ENCODE peak calls at places on chromosomes 11 and 22, in eight cellular contexts. U, I, M, O, X, W, R and T are unnamed samples.

GRCh38 chr11:61057615-61058014 is 44.7 kb upstream of the CD5 start:
- DNase-seq in U (no peak), I (no peak), M (no peak), O (no peak), X (no peak), W (no peak), R (no peak), T (no peak)

GRCh38 chr11:8219257-8220021 is 44.2 kb downstream of the LMO1 start:
- DNase-seq in U (peak; percentile 64), I (peak; percentile 65), M (peak; percentile 62), O (no peak), X (peak; percentile 75), W (no peak), R (no peak), T (peak; percentile 73)

GRCh38 chr11:17684550-17684949 is 34.8 kb upstream of the MYOD1 start:
- DNase-seq in U (no peak), I (no peak), M (no peak), O (no peak), X (no peak), W (no peak), R (no peak), T (no peak)

GRCh38 chr11:124798991-124799383 is 1.2 kb downstream of the MSANTD2 start:
- DNase-seq in U (no peak), I (peak; percentile 51), M (peak; percentile 18), O (no peak), X (no peak), W (no peak), R (no peak), T (peak; percentile 22)

GRCh38 chr22:49965291-49966040 is 4.9 kb downstream of the PIM3 start:
- DNase-seq in U (peak; percentile 31), I (no peak), M (no peak), O (peak; percentile 20), X (peak; percentile 11), W (peak; percentile 17), R (no peak), T (no peak)

GRCh38 chr22:37195921-37196320 is 7.9 kb upstream of the C1QTNF6 start:
- DNase-seq in U (no peak), I (no peak), M (no peak), O (peak; percentile 56), X (no peak), W (no peak), R (no peak), T (no peak)

GRCh38 chr11:88174627-88175003 is 628 bp downstream of the RAB38 start:
- DNase-seq in U (peak; percentile 73), I (peak; percentile 91), M (peak; percentile 38), O (peak; percentile 60), X (peak; percentile 40), W (peak; percentile 58), R (no peak), T (peak; percentile 45)

GRCh38 chr11:122748968-122749687 is 89.2 kb upstream of the CRTAM start:
- DNase-seq in U (no peak), I (peak; percentile 72), M (peak; percentile 72), O (no peak), X (no peak), W (no peak), R (peak; percentile 12), T (peak; percentile 76)

GRCh38 chr11:111417766-111418435 is 38.8 kb upstream of the POU2AF1 start:
- DNase-seq in U (no peak), I (no peak), M (no peak), O (peak; percentile 73), X (no peak), W (peak; percentile 49), R (no peak), T (no peak)

GRCh38 chr11:126459691-126460404 is 104.4 kb downstream of the ST3GAL4 start:
- DNase-seq in U (no peak), I (no peak), M (no peak), O (peak; percentile 36), X (no peak), W (no peak), R (no peak), T (no peak)
- TF ChIP-seq CTCF in U (no peak), I (no peak), M (no peak), O (no peak), X (no peak), W (no peak), R (no peak), T (no peak)

GRCh38 chr22:27029584-27030130 is 372.3 kb downstream of the MIAT start:
- DNase-seq in U (no peak), I (no peak), M (no peak), O (no peak), X (no peak), W (no peak), R (no peak), T (no peak)

GRCh38 chr22:27028093-27028492 is 370.7 kb downstream of the MIAT start:
- DNase-seq in U (no peak), I (no peak), M (no peak), O (no peak), X (no peak), W (no peak), R (no peak), T (no peak)

GRCh38 chr22:27032121-27032761 is 374.9 kb downstream of the MIAT start:
- DNase-seq in U (no peak), I (peak; percentile 5), M (no peak), O (no peak), X (peak; percentile 78), W (peak; percentile 36), R (no peak), T (no peak)
- TF ChIP-seq CTCF in U (no peak), I (no peak), M (no peak), O (no peak), X (peak; percentile 32), W (no peak), R (no peak), T (no peak)

GRCh38 chr11:120329556-120329955 is 4.5 kb downstream of the TLCD5 start:
- DNase-seq in U (no peak), I (no peak), M (no peak), O (no peak), X (no peak), W (no peak), R (no peak), T (no peak)

GRCh38 chr11:120326228-120326627 is 1.1 kb downstream of the TLCD5 start:
- DNase-seq in U (no peak), I (no peak), M (no peak), O (no peak), X (no peak), W (no peak), R (no peak), T (no peak)

GRCh38 chr11:120326845-120327281 is 1.8 kb downstream of the TLCD5 start:
- DNase-seq in U (no peak), I (no peak), M (no peak), O (no peak), X (no peak), W (no peak), R (no peak), T (no peak)

GRCh38 chr11:120327311-120327710 is 2.2 kb downstream of the TLCD5 start:
- DNase-seq in U (no peak), I (no peak), M (no peak), O (no peak), X (no peak), W (no peak), R (no peak), T (no peak)

DNA sequence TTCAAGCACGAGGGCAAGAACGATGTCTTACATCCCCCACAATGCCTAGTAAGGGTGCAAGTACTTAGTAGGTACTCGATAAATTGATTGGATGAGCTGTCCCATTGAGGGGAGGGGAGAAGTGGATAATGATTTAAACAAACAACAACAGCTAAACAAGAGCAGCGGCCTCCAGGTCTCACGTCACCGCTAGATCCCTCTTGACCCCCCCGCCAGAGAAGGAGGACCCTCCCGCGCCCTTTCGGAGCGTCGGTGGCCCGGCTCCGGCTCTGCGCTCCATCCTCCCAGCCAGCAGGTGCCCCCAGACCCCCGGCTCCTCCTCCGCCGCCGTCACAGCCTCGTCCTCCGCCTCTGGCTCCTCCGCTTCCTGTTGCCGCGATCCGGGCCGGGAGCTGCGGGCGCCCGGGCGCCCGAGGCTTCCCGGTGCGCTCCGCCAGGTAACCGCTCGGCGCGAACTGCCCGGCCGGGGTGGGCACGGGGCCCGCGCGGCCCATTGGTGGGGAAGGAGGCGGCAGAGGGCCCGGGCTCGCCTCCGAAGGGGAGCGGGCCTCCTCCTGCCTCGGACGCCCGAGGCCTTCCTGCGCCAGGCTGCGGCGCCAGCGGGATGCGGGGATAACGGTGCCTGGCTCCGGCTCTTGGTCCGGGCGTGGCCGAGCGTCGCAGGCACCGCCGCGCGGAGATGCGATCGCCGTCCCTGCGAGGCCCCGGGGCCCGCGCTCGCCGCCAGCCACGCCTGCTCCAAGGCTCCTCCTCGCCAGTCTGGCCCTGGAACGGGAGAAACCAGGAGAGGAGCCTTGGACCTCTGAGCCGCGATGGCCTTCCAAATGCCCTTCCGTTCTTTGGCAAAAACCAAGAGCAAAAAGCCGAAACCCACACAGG is at the start of gene TLCD5:
- DNase-seq in U (peak; percentile 55), I (peak; percentile 55), M (peak; percentile 75), O (peak; percentile 71), X (peak; percentile 88), W (no peak), R (no peak), T (peak; percentile 82)
- TF ChIP-seq CTCF in U (no peak), I (no peak), M (peak; percentile 16), O (peak; percentile 20), X (no peak), W (no peak), R (no peak), T (no peak)

GRCh38 chr11:129230006-129230405 is 37.9 kb upstream of the ARHGAP32 start:
- DNase-seq in U (no peak), I (no peak), M (no peak), O (no peak), X (no peak), W (no peak), R (no peak), T (no peak)
- TF ChIP-seq CTCF in U (no peak), I (peak; percentile 20), M (no peak), O (peak; percentile 13), X (no peak), W (no peak), R (peak; percentile 28), T (no peak)

GRCh38 chr11:132186193-132186592 is 815.8 kb downstream of the NTM start:
- DNase-seq in U (no peak), I (no peak), M (no peak), O (no peak), X (no peak), W (no peak), R (no peak), T (no peak)

GRCh38 chr11:132184079-132184478 is 813.7 kb downstream of the NTM start:
- DNase-seq in U (no peak), I (no peak), M (no peak), O (no peak), X (no peak), W (no peak), R (no peak), T (no peak)

GRCh38 chr11:132187391-132187790 is 817.0 kb downstream of the NTM start:
- DNase-seq in U (no peak), I (no peak), M (no peak), O (no peak), X (no peak), W (no peak), R (no peak), T (no peak)

GRCh38 chr11:132187814-132188213 is 817.4 kb downstream of the NTM start:
- DNase-seq in U (no peak), I (no peak), M (no peak), O (no peak), X (no peak), W (no peak), R (no peak), T (no peak)

GRCh38 chr11:132186699-132187098 is 816.3 kb downstream of the NTM start:
- DNase-seq in U (no peak), I (no peak), M (no peak), O (no peak), X (peak; percentile 62), W (no peak), R (no peak), T (no peak)
- TF ChIP-seq CTCF in U (no peak), I (no peak), M (peak; percentile 34), O (no peak), X (no peak), W (no peak), R (no peak), T (no peak)

GRCh38 chr11:66495401-66495844 is 15.0 kb upstream of the BBS1 start:
- DNase-seq in U (no peak), I (peak; percentile 6), M (no peak), O (no peak), X (peak; percentile 73), W (no peak), R (no peak), T (no peak)
- TF ChIP-seq CTCF in U (no peak), I (peak; percentile 32), M (no peak), O (no peak), X (peak; percentile 50), W (no peak), R (no peak), T (no peak)